ENCODE peak calls at places on chromosomes 13 and 19, in five cellular contexts. V is suprapubic skin, H is body of pancreas, E is lower leg skin, R is upper lobe of right lung. A is an unnamed sample.

GRCh38 chr19:7294571-7295212 is 478 bp upstream of the INSR start:
- DNase-seq in E (peak), V (peak), H (peak), R (peak), A (peak)

GRCh38 chr19:18966304-18966703 is 25.3 kb upstream of the HOMER3 start:
- DNase-seq in H (no peak), R (no peak), V (no peak), E (no peak), A (no peak)

GRCh38 chr19:34323433-34324204 is 41.4 kb upstream of the GPI start:
- DNase-seq in V (no peak), E (no peak), H (no peak), R (no peak), A (no peak)

GRCh38 chr13:73039201-73040108 is 19.4 kb upstream of the KLF5 start:
- DNase-seq in E (no peak), V (no peak), R (no peak), H (no peak), A (no peak)

GRCh38 chr19:33302175-33302973 is at the start of gene CEBPA:
- DNase-seq in V (peak), E (peak), R (peak), H (peak), A (peak)

GRCh38 chr19:6768236-6768785 is 1.1 kb upstream of the SH2D3A start:
- DNase-seq in V (no peak), H (no peak), R (no peak), E (no peak), A (no peak)

GRCh38 chr19:38839816-38840582 is 8.4 kb upstream of the ECH1 start:
- DNase-seq in H (no peak), E (no peak), R (no peak), V (no peak), A (no peak)

GRCh38 chr13:25384747-25385270 is 13.0 kb downstream of the ATP8A2 start:
- DNase-seq in R (no peak), V (no peak), E (no peak), H (no peak), A (no peak)

GRCh38 chr13:99105160-99105559 is 95.5 kb upstream of the UBAC2 start:
- DNase-seq in V (no peak), H (no peak), R (no peak), E (no peak), A (no peak)

GRCh38 chr19:9406798-9407352 is 28.5 kb downstream of the ZNF266 start:
- DNase-seq in E (no peak), R (peak), V (no peak), H (peak), A (peak)

GRCh38 chr19:38228491-38229439 is 4.7 kb upstream of the DPF1 start:
- DNase-seq in V (no peak), R (no peak), E (no peak), H (no peak), A (no peak)

GRCh38 chr13:26710166-26710565 is 50.4 kb downstream of the GPR12 start:
- DNase-seq in E (no peak), H (no peak), R (no peak), V (no peak), A (no peak)

GRCh38 chr19:48310227-48310626 is 15.1 kb upstream of the EMP3 start:
- DNase-seq in E (no peak), H (no peak), V (no peak), R (no peak), A (no peak)

GRCh38 chr13:33767140-33767539 is 50.8 kb upstream of the RFC3 start:
- DNase-seq in V (no peak), E (no peak), R (no peak), H (no peak), A (no peak)

GRCh38 chr19:4913996-4914735 is 4.9 kb downstream of the UHRF1 start:
- DNase-seq in R (no peak), E (no peak), H (no peak), V (no peak), A (no peak)

GRCh38 chr13:50521750-50522149 is 321.7 kb downstream of the DLEU7 start:
- DNase-seq in E (no peak), V (no peak), H (peak), R (no peak), A (peak)

GRCh38 chr19:58569191-58569942 is 3.8 kb downstream of the MZF1 start:
- DNase-seq in V (peak), R (peak), H (peak), E (peak), A (no peak)

GRCh38 chr19:16970821-16971220 is 55.8 kb downstream of the CPAMD8 start:
- DNase-seq in R (peak), V (no peak), E (no peak), H (no peak), A (no peak)

DNA sequence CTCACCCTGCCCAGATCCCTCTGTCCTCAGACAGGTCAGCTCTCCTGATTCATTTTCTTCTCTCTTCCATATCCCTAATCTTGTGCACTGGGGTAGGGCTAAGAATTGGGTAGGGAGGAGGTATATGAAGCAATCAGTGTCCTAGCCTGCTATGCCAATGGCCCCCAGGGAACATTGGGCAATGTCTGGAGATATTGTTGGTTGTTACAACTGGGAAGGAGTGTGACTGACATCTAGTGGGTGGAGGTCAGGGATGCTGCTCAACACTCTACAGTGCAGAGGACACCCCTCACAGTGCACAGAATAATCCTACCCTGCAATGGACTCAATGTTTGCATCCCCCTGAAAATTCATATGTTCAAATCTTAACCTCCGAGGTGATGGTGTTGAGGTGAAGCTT is 57.5 kb downstream of the CPAMD8 start:
- DNase-seq in H (no peak), V (no peak), E (no peak), R (peak), A (peak)
- TF ChIP-seq CTCF in H (no peak), V (peak), E (no peak), R (peak), A (peak)

GRCh38 chr13:46578590-46578975 is 25.6 kb downstream of the LRCH1 start:
- DNase-seq in E (no peak), H (no peak), V (no peak), R (no peak), A (no peak)
- H3K4me3 ChIP-seq in E (no peak), H (no peak), V (no peak), R (no peak), A (no peak)

GRCh38 chr13:113122571-113123225 is at the start of gene F10:
- DNase-seq in E (peak), R (peak), V (no peak), H (peak), A (peak)
- TF ChIP-seq CTCF in E (no peak), R (no peak), V (no peak), H (no peak), A (peak)

GRCh38 chr13:41914552-41914951 is 46.4 kb downstream of the VWA8 start:
- DNase-seq in H (no peak), E (no peak), V (no peak), R (no peak), A (no peak)

GRCh38 chr13:41919031-41919740 is 41.7 kb downstream of the VWA8 start:
- DNase-seq in E (no peak), R (no peak), V (no peak), H (no peak), A (no peak)

GRCh38 chr13:41915096-41915495 is 45.8 kb downstream of the VWA8 start:
- DNase-seq in H (no peak), V (no peak), E (no peak), R (no peak), A (no peak)

GRCh38 chr13:41917641-41918040 is 43.3 kb downstream of the VWA8 start:
- DNase-seq in H (no peak), V (no peak), E (no peak), R (no peak), A (peak)

DNA sequence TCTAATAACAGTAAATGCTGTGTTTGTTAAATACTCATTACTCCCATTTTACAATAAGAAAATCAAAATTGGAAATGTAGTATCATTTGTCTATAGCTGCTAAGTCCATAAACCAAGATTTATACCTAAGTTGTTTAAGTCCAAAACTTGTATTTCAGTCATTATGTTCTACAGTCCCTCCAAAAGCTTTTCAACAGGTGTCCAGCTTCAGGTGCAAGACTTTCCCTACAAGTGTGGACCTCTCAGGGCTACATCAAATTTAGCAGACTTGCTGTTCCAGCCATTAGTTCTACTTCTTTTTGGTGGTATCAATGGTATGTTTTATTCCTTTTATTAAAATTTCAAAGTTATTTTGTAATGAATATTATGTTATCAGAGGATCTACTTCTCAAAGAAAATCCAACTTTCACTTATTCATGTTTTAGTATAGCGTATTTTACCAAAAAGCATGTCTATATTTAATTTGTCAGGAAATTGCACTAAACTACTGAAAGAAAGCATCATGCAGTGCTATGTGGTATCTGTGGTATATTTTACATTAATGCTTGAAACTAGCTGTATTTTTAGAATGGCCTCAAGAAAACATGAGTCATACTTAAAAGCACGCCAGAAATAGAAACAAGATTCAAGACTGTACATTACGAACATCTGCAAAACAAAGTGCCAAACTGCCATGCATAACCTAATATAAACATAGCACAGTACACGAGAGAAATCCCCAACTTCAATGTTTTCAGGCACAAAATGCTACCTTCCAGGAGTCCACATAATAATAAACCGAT is 44.5 kb downstream of the VWA8 start:
- DNase-seq in R (no peak), H (no peak), V (no peak), E (no peak), A (peak)
- H3K4me3 ChIP-seq in R (no peak), H (no peak), V (no peak), E (no peak), A (no peak)

GRCh38 chr13:94115054-94115453 is 364.4 kb downstream of the DCT start:
- DNase-seq in R (no peak), V (no peak), E (no peak), H (no peak), A (no peak)
- TF ChIP-seq CTCF in R (no peak), V (no peak), E (no peak), H (no peak), A (no peak)

A was measured in cardiac fibroblast.